ENCODE peak calls at places on chromosomes 13 and 19, in six cellular contexts. V is NCI-H1436; U is IMR-90; M is activated CD8-positive, alpha-beta memory T cell treated with anti-CD3 and anti-CD28 coated beads for 48 hours; K is aorta; C is stimulated activated CD8-positive, alpha-beta memory T cell treated with anti-CD3 and anti-CD28 coated beads, Interleukin-7, amount 100 ng/mL, for 1 hour. S is an unnamed sample.

GRCh38 chr13:47258384-47258783 is 361.5 kb upstream of the HTR2A start:
- DNase-seq in K (no peak), U (no peak), M (no peak), C (no peak), V (no peak), S (no peak)

GRCh38 chr19:28019371-28019770 is 1193.6 kb downstream of the UQCRFS1 start:
- DNase-seq in C (no peak), K (no peak), U (no peak), M (no peak), V (no peak), S (no peak)

GRCh38 chr13:33153421-33154381 is 131.9 kb downstream of the STARD13 start:
- DNase-seq in V (no peak), C (no peak), K (no peak), U (peak), M (no peak), S (no peak)

GRCh38 chr13:107644136-107644535 is 571.2 kb downstream of the LIG4 start:
- DNase-seq in M (no peak), K (no peak), U (no peak), C (no peak), V (no peak), S (no peak)

GRCh38 chr19:4866595-4867424 is 657 bp downstream of the PLIN3 start:
- DNase-seq in K (peak), M (no peak), V (no peak), U (peak), C (no peak), S (peak)

GRCh38 chr13:29474991-29475390 is 120.5 kb downstream of the SLC7A1 start:
- DNase-seq in M (no peak), K (no peak), V (no peak), C (no peak), U (peak), S (no peak)

GRCh38 chr13:26693749-26694463 is 66.7 kb downstream of the GPR12 start:
- DNase-seq in K (no peak), V (no peak), M (no peak), U (no peak), C (no peak), S (no peak)

GRCh38 chr19:41426952-41427646 is at the start of gene B3GNT8:
- DNase-seq in M (no peak), U (peak), K (peak), V (peak), C (no peak), S (peak)

GRCh38 chr13:110524484-110525254 is 36.9 kb downstream of the RAB20 start:
- DNase-seq in V (no peak), U (no peak), M (no peak), K (no peak), C (no peak), S (peak)

GRCh38 chr19:46209051-46209450 is 20.5 kb upstream of the IGFL1 start:
- DNase-seq in U (no peak), M (no peak), C (no peak), K (peak), V (no peak), S (no peak)

S was measured in upper lobe of right lung.